ENCODE peak calls at places on chromosomes 7 and 10, in eight cellular contexts. U, P, S, O, M, W, Y and L are unnamed samples.

GRCh38 chr7:2241580-2242540 is at the start of the genes MRM2 and NUDT1:
- DNase-seq in U (peak), P (peak), S (peak), O (peak), M (peak), W (peak), Y (peak), L (peak)

GRCh38 chr10:120982507-120982906 is 131.3 kb downstream of the WDR11 start:
- DNase-seq in U (no peak), P (no peak), S (no peak), O (peak), M (no peak), W (no peak), Y (no peak), L (no peak)

GRCh38 chr10:75487087-75487784 is 55.8 kb downstream of the LRMDA start:
- DNase-seq in U (no peak), P (no peak), S (no peak), O (no peak), M (no peak), W (no peak), Y (no peak), L (no peak)

GRCh38 chr10:988667-989545 is 672 bp downstream of the GTPBP4 start:
- DNase-seq in U (no peak), P (no peak), S (peak), O (no peak), M (no peak), W (no peak), Y (peak), L (no peak)

GRCh38 chr7:121599887-121600286 is 203.8 kb upstream of the FAM3C start:
- DNase-seq in U (no peak), P (no peak), S (no peak), O (no peak), M (no peak), W (no peak), Y (no peak), L (no peak)

GRCh38 chr7:18541871-18542212 is 46.3 kb downstream of the HDAC9 start:
- DNase-seq in U (no peak), P (no peak), S (no peak), O (no peak), M (no peak), W (no peak), Y (no peak), L (no peak)

GRCh38 chr7:81788241-81788640 is 18.4 kb upstream of the HGF start:
- DNase-seq in U (no peak), P (no peak), S (no peak), O (no peak), M (no peak), W (no peak), Y (no peak), L (no peak)

GRCh38 chr10:110758898-110759297 is 112.8 kb upstream of the PDCD4 start:
- DNase-seq in U (no peak), P (no peak), S (no peak), O (peak), M (peak), W (no peak), Y (peak), L (no peak)

GRCh38 chr7:2269468-2270460 is 27.7 kb downstream of the NUDT1 start:
- DNase-seq in U (no peak), P (no peak), S (no peak), O (no peak), M (no peak), W (no peak), Y (peak), L (no peak)

GRCh38 chr7:149238051-149238450 is 1.4 kb upstream of the ZNF212 start:
- DNase-seq in U (no peak), P (no peak), S (peak), O (no peak), M (no peak), W (no peak), Y (no peak), L (no peak)

GRCh38 chr7:561631-562393 is 42.2 kb upstream of the PDGFA start:
- DNase-seq in U (no peak), P (no peak), S (no peak), O (no peak), M (no peak), W (no peak), Y (no peak), L (no peak)

GRCh38 chr7:158011941-158012340 is 575.7 kb downstream of the PTPRN2 start:
- DNase-seq in U (no peak), P (no peak), S (no peak), O (no peak), M (no peak), W (no peak), Y (no peak), L (no peak)

GRCh38 chr10:55820071-55820470 is 541.0 kb downstream of the ZWINT start:
- DNase-seq in U (no peak), P (no peak), S (no peak), O (peak), M (no peak), W (no peak), Y (no peak), L (no peak)

GRCh38 chr10:101031796-101032636 is 982 bp downstream of the SFXN3 start:
- DNase-seq in U (peak), P (no peak), S (peak), O (peak), M (peak), W (no peak), Y (peak), L (peak)

GRCh38 chr10:100184426-100185219 is 1.2 kb downstream of the ERLIN1 start:
- DNase-seq in U (no peak), P (peak), S (peak), O (peak), M (peak), W (no peak), Y (peak), L (no peak)

GRCh38 chr7:105808703-105809590 is 67.5 kb downstream of the ATXN7L1 start:
- DNase-seq in U (no peak), P (no peak), S (no peak), O (no peak), M (no peak), W (no peak), Y (peak), L (no peak)

GRCh38 chr10:36473122-36473521 is 652.3 kb upstream of the ANKRD30A start:
- DNase-seq in U (no peak), P (no peak), S (no peak), O (no peak), M (no peak), W (no peak), Y (no peak), L (no peak)

GRCh38 chr10:108561649-108562048 is 1361.7 kb downstream of the XPNPEP1 start:
- DNase-seq in U (no peak), P (no peak), S (no peak), O (no peak), M (no peak), W (no peak), Y (peak), L (no peak)

GRCh38 chr7:63073286-63073685 is 925.4 kb upstream of the ZNF722 start:
- DNase-seq in U (no peak), P (no peak), S (no peak), O (no peak), M (no peak), W (no peak), Y (no peak), L (no peak)

GRCh38 chr7:50531401-50531906 is 33.8 kb downstream of the DDC start:
- DNase-seq in U (peak), P (no peak), S (no peak), O (peak), M (peak), W (peak), Y (no peak), L (peak)